ENCODE peak calls at places on chromosomes 5 and 9, in four cellular contexts. U, R, S and X are unnamed samples.

GRCh38 chr9:127742435-127743088 is 7.5 kb upstream of the TOR2A start:
- DNase-seq in U (peak; percentile 88), R (no peak), S (no peak), X (no peak)

GRCh38 chr5:123844873-123845272 is 332.9 kb downstream of the CSNK1G3 start:
- DNase-seq in U (no peak), R (no peak), S (no peak), X (no peak)

GRCh38 chr9:13450723-13451122 is 171.2 kb upstream of the MPDZ start:
- DNase-seq in U (no peak), R (no peak), S (no peak), X (no peak)

GRCh38 chr5:28766565-28767158 is 1728.3 kb upstream of the CDH9 start:
- DNase-seq in U (peak; percentile 67), R (no peak), S (peak; percentile 18), X (no peak)

GRCh38 chr9:123725389-123725788 is 204.5 kb downstream of the DENND1A start:
- DNase-seq in U (no peak), R (no peak), S (no peak), X (no peak)

GRCh38 chr9:134365791-134366222 is 39.6 kb downstream of the RXRA start:
- DNase-seq in U (peak; percentile 31), R (no peak), S (no peak), X (peak; percentile 50)

GRCh38 chr9:131543141-131543540 is 2.2 kb upstream of the PRRT1B start:
- DNase-seq in U (no peak), R (no peak), S (no peak), X (no peak)

GRCh38 chr9:5869315-5870019 is 21.2 kb upstream of the MLANA start:
- DNase-seq in U (peak; percentile 53), R (no peak), S (peak; percentile 34), X (no peak)

GRCh38 chr9:117747571-117747970 is 43.4 kb downstream of the TLR4 start:
- DNase-seq in U (no peak), R (no peak), S (no peak), X (no peak)

GRCh38 chr9:82721596-82721995 is 341.3 kb downstream of the RASEF start:
- DNase-seq in U (no peak), R (no peak), S (no peak), X (no peak)

GRCh38 chr5:180797256-180798192 is 5.1 kb downstream of the MGAT1 start:
- DNase-seq in U (no peak), R (no peak), S (no peak), X (no peak)

GRCh38 chr5:81749562-81750307 is 1.2 kb downstream of the SSBP2 start:
- DNase-seq in U (no peak), R (peak; percentile 6), S (no peak), X (peak; percentile 48)

GRCh38 chr5:81752644-81752963 is 1.7 kb upstream of the SSBP2 start:
- DNase-seq in U (no peak), R (no peak), S (no peak), X (no peak)

GRCh38 chr5:81751836-81752643 is 1.1 kb upstream of the SSBP2 start:
- DNase-seq in U (no peak), R (peak; percentile 44), S (no peak), X (no peak)

GRCh38 chr5:81750308-81751008 is 439 bp downstream of the SSBP2 start:
- DNase-seq in U (no peak), R (no peak), S (no peak), X (peak; percentile 32)

GRCh38 chr5:81751009-81751835 is at the start of gene SSBP2:
- DNase-seq in U (peak; percentile 98), R (peak; percentile 99), S (peak; percentile 69), X (peak; percentile 100)
- TF ChIP-seq POLR2A in U (peak; percentile 51), R (peak; percentile 81), S (no peak), X (peak; percentile 41)

GRCh38 chr9:129696803-129697110 is 31.3 kb downstream of the PRRX2 start:
- DNase-seq in U (no peak), R (no peak), S (no peak), X (no peak)
- H3K27ac ChIP-seq in U (peak overlapping the region; percentile 97), R (peak overlapping the region; percentile 73), S (no peak overlapping the region), X (peak overlapping the region; percentile 52)

GRCh38 chr5:138078006-138078643 is 5.7 kb upstream of the WNT8A start:
- DNase-seq in U (no peak), R (no peak), S (no peak), X (no peak)

GRCh38 chr5:138077064-138077696 is 6.7 kb upstream of the WNT8A start:
- DNase-seq in U (peak; percentile 73), R (no peak), S (peak; percentile 61), X (peak; percentile 72)

GRCh38 chr5:138083702-138084101 is at the start of gene WNT8A:
- DNase-seq in U (no peak), R (no peak), S (no peak), X (no peak)

GRCh38 chr5:138082033-138082432 is 1.8 kb upstream of the WNT8A start:
- DNase-seq in U (no peak), R (no peak), S (peak; percentile 25), X (no peak)
- H3K4me1 ChIP-seq in U (no peaks in the 10 kb centered on the region), R (no peaks in the 10 kb centered on the region), S (peaks cover 15% of the 10 kb centered on the region), X (no peaks in the 10 kb centered on the region)

DNA sequence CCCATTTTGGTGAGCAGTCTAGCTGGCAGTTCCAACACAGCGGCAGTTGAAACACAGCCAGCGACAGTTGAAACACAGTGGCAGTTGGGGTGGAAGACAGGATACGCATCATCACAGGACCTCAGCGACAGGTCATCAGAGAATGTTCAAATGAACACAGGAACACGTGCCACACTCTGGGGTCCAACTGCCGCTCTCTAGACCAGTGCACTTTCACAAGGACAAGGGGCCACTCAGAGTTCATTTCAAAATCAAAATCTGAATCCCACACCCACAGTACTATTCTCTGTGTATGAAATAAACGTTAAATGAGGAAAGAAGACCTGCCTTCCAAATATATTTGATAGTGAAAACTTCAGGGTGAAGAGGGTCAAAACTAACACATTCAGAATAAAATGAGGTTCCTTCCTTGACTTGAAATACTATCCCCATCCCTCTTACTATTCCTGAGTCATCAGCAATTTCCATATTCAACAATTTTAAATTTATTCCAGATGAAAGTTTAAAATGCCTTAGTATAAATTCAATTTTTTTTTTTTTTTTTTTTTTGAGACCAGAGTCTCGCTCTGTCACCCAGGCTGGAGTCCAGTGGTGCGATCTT is 53.0 kb upstream of the SIMC1 start:
- DNase-seq in U (no peak), R (no peak), S (no peak), X (no peak)
- TF ChIP-seq POLR2A in U (no peak), R (no peak), S (no peak), X (no peak)

DNA sequence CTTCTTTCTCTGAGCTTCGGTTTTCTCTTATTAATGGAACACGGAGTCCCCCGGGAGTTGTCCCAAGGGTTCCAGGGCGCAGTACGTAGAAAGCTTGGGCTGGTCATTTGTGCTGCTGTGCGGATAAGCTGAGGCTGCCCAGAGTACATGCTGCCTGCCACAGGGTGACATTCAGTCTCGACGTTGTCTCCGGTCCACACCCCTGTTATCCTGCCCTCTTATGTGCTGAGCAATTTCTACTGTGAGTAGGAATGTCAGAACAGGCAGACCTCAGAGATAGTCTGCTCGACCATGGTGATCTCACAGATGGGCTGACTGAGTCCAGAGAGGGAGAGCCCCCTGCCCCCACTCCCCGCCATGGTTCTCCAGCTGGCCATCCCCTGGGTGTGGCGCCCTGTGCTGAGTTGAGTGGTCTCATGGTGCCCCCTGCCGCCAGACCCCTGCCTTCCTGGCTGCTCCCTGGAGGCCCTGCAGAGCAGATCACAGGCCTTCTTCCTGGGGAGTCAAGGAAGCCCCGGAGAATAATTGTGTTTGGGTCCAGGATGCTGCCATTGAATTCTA is 124.0 kb downstream of the RGS3 start:
- DNase-seq in U (no peak), R (no peak), S (no peak), X (no peak)
- H3K27ac ChIP-seq in U (no peak overlapping the region), R (no peak overlapping the region), S (no peak overlapping the region), X (peak overlapping the region; percentile 24)

DNA sequence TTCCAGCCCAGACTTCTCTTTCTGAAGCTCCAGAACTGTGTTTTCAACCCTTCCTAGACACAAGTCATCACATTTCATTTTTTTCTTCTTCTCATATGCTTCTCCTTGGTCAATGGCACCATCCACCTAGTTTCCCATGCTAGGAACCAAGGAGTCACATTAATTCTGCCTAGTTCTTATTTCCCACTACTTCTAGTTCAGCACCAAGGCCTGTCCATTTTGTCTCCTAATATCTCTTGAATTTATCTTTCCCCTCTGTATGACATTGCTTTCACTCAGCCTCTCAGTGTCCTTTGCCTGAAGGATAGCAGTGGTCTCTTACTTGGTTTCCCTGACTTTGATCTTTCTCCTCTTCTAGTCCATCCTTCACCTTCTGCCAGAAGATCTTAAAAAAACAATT is 38.8 kb downstream of the ARHGEF28 start:
- DNase-seq in U (no peak), R (no peak), S (no peak), X (no peak)
- H3K4me1 ChIP-seq in U (peaks cover 66% of the 10 kb centered on the region), R (peaks cover 67% of the 10 kb centered on the region), S (peaks cover 53% of the 10 kb centered on the region), X (no peaks in the 10 kb centered on the region)

GRCh38 chr5:134146651-134147544 is 29.9 kb downstream of the SKP1 start:
- DNase-seq in U (no peak), R (no peak), S (no peak), X (no peak)
- TF ChIP-seq POLR2A in U (no peak), R (no peak), S (no peak), X (no peak)

DNA sequence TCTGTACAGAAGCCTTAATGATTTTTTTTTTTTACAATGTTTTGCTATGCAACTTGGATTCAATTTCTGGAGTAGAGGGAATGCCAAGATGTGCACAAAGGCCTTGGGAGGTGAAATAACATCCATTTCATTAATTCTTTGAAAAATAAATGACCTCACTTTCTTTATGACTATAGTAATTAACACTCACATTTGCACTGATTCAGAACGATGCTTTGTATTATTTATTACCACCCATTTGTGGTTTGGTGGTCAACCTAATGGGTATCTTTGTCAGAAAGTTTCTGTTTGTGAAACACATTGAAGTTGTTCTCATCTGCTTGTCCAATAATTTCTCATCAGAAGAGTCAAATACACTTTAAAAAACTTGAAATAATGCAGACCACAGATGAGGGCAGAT is 169.3 kb downstream of the NTRK2 start:
- DNase-seq in U (no peak), R (no peak), S (no peak), X (no peak)
- H3K27ac ChIP-seq in U (no peak overlapping the region), R (no peak overlapping the region), S (no peak overlapping the region), X (no peak overlapping the region)

DNA sequence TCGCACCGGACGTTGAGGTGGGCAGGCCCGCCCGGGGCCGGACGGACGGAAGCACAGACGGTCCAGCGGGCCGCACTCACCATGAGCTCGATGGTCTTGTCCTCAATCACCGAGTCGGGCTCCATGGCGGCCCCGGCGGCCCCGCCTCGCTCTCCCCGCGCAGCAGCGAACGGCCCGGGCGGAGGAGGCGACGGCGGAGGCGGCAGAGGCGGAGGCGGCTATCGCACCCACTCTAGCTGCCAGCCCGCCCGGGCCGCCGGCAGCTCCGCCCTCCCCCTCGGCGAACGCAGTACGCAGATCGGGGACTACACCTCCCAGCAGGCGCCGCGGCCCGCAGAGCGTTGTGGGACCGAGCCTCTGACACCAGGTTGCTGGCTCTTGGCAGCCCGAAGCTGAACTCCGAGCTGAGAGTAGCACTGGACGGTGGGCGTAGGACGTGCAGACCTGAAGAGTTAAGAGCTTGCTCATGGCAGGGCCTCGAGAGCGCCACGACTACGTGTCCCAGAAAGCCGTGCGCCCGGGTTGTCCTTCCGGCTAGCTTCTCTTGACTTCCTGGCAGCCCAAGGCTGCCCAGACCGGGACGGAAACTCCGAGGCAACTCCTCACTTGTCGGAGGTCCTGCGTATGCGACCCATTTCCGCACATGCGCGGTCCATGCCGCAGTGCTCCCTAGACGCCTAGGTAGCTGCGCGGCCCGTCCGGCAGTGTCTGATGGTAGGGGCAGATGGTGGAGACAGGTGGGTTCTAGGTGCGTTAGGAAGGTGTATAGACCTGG is at the start of gene FBXW11:
- DNase-seq in U (peak; percentile 97), R (peak; percentile 72), S (peak; percentile 94), X (peak; percentile 97)
- H3K4me1 ChIP-seq in U (peaks cover 30% of the 10 kb centered on the region), R (peaks cover 54% of the 10 kb centered on the region), S (peaks cover 42% of the 10 kb centered on the region), X (peaks cover 45% of the 10 kb centered on the region)